ENCODE peak calls at places on chromosomes 7 and 10, in ten cellular contexts. T is G401, K is fibroblast of lung, Y is putamen, V is HCEC 1CT, A is Calu3, B is EL, W is ELR, J is fibroblast of the aortic adventitia, E is neural crest cell. R is an unnamed sample.

GRCh38 chr10:103124420-103125096 is 68.5 kb downstream of the NT5C2 start:
- DNase-seq in B (no peak), T (no peak), K (no peak), E (no peak), A (no peak), V (no peak), Y (no peak), J (no peak), W (no peak), R (no peak)

GRCh38 chr10:101775273-101776131 is at the start of gene FGF8:
- DNase-seq in E (no peak), Y (no peak), W (no peak), J (no peak), T (no peak), A (no peak), V (no peak), B (no peak), K (no peak), R (no peak)

GRCh38 chr10:5961405-5962100 is 15.8 kb downstream of the IL15RA start:
- DNase-seq in A (no peak), E (no peak), V (no peak), T (no peak), W (no peak), B (no peak), K (no peak), J (no peak), Y (no peak), R (no peak)

GRCh38 chr7:132392713-132393112 is 183.6 kb downstream of the PLXNA4 start:
- DNase-seq in V (no peak), W (no peak), E (no peak), Y (no peak), J (no peak), T (peak; percentile 48), A (no peak), K (no peak), B (no peak), R (no peak)

GRCh38 chr10:1579141-1579491 is 158.2 kb downstream of the ADARB2 start:
- DNase-seq in V (no peak), Y (peak; percentile 12), E (no peak), K (no peak), T (no peak), J (no peak), A (no peak), B (no peak), W (no peak), R (no peak)

GRCh38 chr7:114930107-114930521 is 8.2 kb downstream of the MDFIC start:
- DNase-seq in K (peak; percentile 47), J (no peak), W (no peak), B (no peak), Y (no peak), E (no peak), T (no peak), V (no peak), A (no peak), R (no peak)

GRCh38 chr10:34824870-34825269 is 9.8 kb upstream of the PARD3 start:
- DNase-seq in J (no peak), B (peak; percentile 24), K (no peak), V (peak; percentile 45), W (peak; percentile 48), Y (no peak), A (peak; percentile 44), E (no peak), T (no peak), R (no peak)

GRCh38 chr10:99396471-99396870 is 34.0 kb downstream of the GOT1 start:
- DNase-seq in E (no peak), T (no peak), J (peak; percentile 18), V (peak; percentile 81), W (peak; percentile 82), B (peak; percentile 79), K (peak; percentile 66), A (no peak), Y (no peak), R (no peak)

GRCh38 chr10:29680091-29680490 is 45.3 kb upstream of the SVIL start:
- DNase-seq in E (no peak), T (no peak), J (no peak), W (no peak), V (no peak), Y (no peak), A (no peak), B (no peak), K (no peak), R (no peak)

GRCh38 chr7:98687331-98687863 is 70.3 kb downstream of the NPTX2 start:
- DNase-seq in J (no peak), Y (peak; percentile 9), E (no peak), B (no peak), V (no peak), A (no peak), T (peak; percentile 7), W (no peak), K (no peak), R (no peak)

GRCh38 chr10:132945125-132945893 is 2.9 kb upstream of the CFAP46 start:
- DNase-seq in K (no peak), A (no peak), W (no peak), Y (no peak), V (no peak), E (no peak), T (no peak), B (no peak), J (no peak), R (no peak)

GRCh38 chr10:73773152-73773879 is 8.5 kb upstream of the CHCHD1 start:
- DNase-seq in E (no peak), B (peak; percentile 22), A (no peak), T (no peak), W (peak; percentile 29), J (no peak), Y (no peak), V (no peak), K (no peak), R (no peak)

GRCh38 chr10:119395287-119396007 is 147.1 kb downstream of the RGS10 start:
- DNase-seq in A (no peak), V (no peak), W (peak; percentile 56), T (no peak), Y (no peak), E (no peak), K (peak; percentile 74), J (peak; percentile 21), B (peak; percentile 40), R (no peak)

R was measured in transverse colon.